ENCODE peak calls at places on chromosome 17, in seven cellular contexts. F, Y, Q, B, C, W and A are unnamed samples.

GRCh38 chr17:49930880-49931279 is 38.1 kb upstream of the DLX4 start:
- DNase-seq in F (no peak), Q (no peak), B (no peak), W (no peak), C (no peak), Y (no peak), A (no peak)

GRCh38 chr17:3724373-3725077 is 822 bp downstream of the HASPIN start:
- DNase-seq in C (peak), F (no peak), Y (peak), Q (no peak), W (no peak), B (no peak), A (no peak)

GRCh38 chr17:79107499-79108231 is 33.0 kb downstream of the ENGASE start:
- DNase-seq in F (no peak), W (no peak), C (no peak), B (no peak), Q (no peak), Y (no peak), A (no peak)

GRCh38 chr17:43383826-43384475 is 14.8 kb upstream of the ARL4D start:
- DNase-seq in Y (no peak), C (no peak), B (no peak), Q (no peak), W (no peak), F (no peak), A (no peak)

GRCh38 chr17:33667052-33667509 is 374.0 kb upstream of the ASIC2 start:
- DNase-seq in Y (peak), C (no peak), Q (no peak), W (no peak), B (no peak), F (no peak), A (no peak)

GRCh38 chr17:61799812-61800484 is 63.4 kb downstream of the BRIP1 start:
- DNase-seq in Q (no peak), C (no peak), B (no peak), F (no peak), Y (no peak), W (no peak), A (no peak)

GRCh38 chr17:59493867-59494266 is 71.5 kb upstream of the DHX40 start:
- DNase-seq in F (no peak), Y (no peak), Q (peak), W (no peak), B (no peak), C (no peak), A (no peak)

GRCh38 chr17:59311051-59311468 is 20.4 kb upstream of the YPEL2 start:
- DNase-seq in C (peak), Q (peak), B (peak), F (peak), W (no peak), Y (peak), A (no peak)

GRCh38 chr17:29080323-29080722 is 37.4 kb downstream of the PIPOX start:
- DNase-seq in F (no peak), Q (no peak), Y (no peak), W (no peak), B (no peak), C (no peak), A (no peak)